ENCODE peak calls at places on chromosomes 16 and 17, in four cellular contexts. L is uterus, D is neuronal stem cell, O is mesenchymal stem cell. H is an unnamed sample. For H3K9me3, the result is how much of the 10 kb centered on the place peaks cover.

GRCh38 chr16:1470543-1471251 is 4.1 kb downstream of the CLCN7 start:
- DNase-seq in L (no peak), D (no peak), O (peak), H (no peak)

GRCh38 chr17:46930083-46930482 is 7.1 kb downstream of the GOSR2 start:
- DNase-seq in L (no peak), D (no peak), O (no peak), H (peak)

GRCh38 chr16:28531777-28532744 is 6.7 kb downstream of the NUPR1 start:
- DNase-seq in L (peak), D (peak), O (peak), H (peak)

GRCh38 chr17:22268214-22268911 is 576.0 kb downstream of the KCNJ18 start:
- DNase-seq in L (no peak), D (no peak), O (no peak), H (no peak)

GRCh38 chr16:84905965-84906460 is 86.2 kb downstream of the CRISPLD2 start:
- DNase-seq in L (no peak), D (no peak), O (no peak), H (no peak)

GRCh38 chr17:35969558-35970442 is 11.5 kb downstream of the CCL16 start:
- DNase-seq in L (peak), D (peak), O (peak), H (peak)

GRCh38 chr17:65099941-65100315 is 37.2 kb upstream of the RGS9 start:
- DNase-seq in L (no peak), D (no peak), O (peak), H (no peak)

GRCh38 chr16:79362312-79362970 is 238.1 kb downstream of the MAF start:
- DNase-seq in L (no peak), D (no peak), O (no peak), H (no peak)

GRCh38 chr16:74268372-74268782 is 28.2 kb upstream of the PSMD7 start:
- DNase-seq in L (no peak), D (no peak), O (no peak), H (no peak)

GRCh38 chr17:8681175-8681949 is 50.8 kb upstream of the MYH10 start:
- DNase-seq in L (peak), D (no peak), O (no peak), H (no peak)

GRCh38 chr17:11980813-11981212 is 16.5 kb downstream of the ZNF18 start:
- DNase-seq in L (no peak), D (no peak), O (peak), H (no peak)

DNA sequence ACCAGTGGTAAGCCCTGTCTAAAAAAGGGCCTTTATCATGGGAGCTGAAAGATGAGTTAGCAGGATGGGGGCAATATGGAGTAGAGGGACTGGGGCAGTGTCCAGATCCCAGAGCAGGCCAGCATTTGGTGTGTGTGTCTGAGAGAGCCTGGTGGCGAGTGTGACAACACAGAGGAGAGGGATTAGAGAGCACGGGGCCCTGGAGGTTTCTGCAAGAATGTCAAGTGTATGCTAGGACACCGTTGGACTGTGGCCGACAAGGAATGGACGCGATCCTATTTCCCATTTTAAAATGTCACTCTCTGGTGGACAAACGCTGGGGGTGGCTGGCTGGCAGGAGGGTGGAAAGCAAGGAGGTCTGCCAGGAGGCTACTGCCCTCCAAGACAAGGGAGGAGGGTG is 12.4 kb downstream of the TAC4 start:
- DNase-seq in L (no peak), D (no peak), O (no peak), H (no peak)
- H3K9me3 ChIP-seq in L (under half), D (under half), O (under half), H (under half)

GRCh38 chr17:74393323-74393942 is 26.1 kb downstream of the GPR142 start:
- DNase-seq in L (no peak), D (no peak), O (no peak), H (no peak)
- H3K4me3 ChIP-seq in L (no peak), D (no peak), O (no peak), H (no peak)

GRCh38 chr17:73142763-73143395 is 21.9 kb upstream of the SSTR2 start:
- DNase-seq in L (no peak), D (no peak), O (peak), H (no peak)

GRCh38 chr17:73151888-73152633 is 12.7 kb upstream of the SSTR2 start:
- DNase-seq in L (no peak), D (no peak), O (no peak), H (no peak)

GRCh38 chr17:73145641-73146040 is 19.2 kb upstream of the SSTR2 start:
- DNase-seq in L (no peak), D (no peak), O (no peak), H (no peak)

DNA sequence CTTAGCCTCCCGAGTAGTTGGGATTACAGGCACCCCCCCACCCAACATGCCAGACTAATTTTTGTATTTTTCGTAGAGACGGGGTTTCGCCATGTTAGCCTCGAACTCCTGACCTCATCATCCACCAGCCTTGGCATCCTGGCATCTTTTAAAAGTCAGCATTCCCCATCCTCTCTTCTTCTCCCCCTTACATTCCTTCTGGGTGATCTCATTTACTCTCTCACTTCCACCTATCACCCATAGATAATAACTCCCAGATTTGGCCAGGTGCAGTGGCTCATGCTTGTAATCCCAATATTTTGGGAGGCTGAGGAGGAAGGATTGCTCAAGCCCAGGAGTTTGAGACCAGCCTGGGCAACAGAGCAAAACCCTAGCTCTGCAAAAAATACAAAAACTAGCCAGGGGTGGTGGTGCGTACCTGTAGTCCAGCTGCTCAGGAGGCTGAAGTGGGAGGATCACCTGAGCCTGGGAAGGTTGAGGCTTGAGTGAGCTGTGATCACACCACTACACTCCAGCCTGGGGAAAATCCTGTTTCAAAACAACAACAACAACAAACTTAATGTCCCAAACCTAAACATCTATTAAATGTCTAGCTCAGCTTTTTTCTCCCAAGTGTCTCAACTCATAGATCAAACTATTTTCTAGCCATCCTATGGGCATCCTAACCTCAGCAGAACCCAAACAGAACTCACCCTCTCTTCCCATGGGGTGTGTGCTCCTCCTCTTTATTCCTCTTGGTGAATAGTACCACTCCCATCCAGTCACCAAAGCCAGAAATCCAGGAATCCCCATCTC is 16.1 kb upstream of the SSTR2 start:
- DNase-seq in L (no peak), D (no peak), O (no peak), H (no peak)
- H3K9me3 ChIP-seq in L (under half), D (under half), O (under half), H (under half)

DNA sequence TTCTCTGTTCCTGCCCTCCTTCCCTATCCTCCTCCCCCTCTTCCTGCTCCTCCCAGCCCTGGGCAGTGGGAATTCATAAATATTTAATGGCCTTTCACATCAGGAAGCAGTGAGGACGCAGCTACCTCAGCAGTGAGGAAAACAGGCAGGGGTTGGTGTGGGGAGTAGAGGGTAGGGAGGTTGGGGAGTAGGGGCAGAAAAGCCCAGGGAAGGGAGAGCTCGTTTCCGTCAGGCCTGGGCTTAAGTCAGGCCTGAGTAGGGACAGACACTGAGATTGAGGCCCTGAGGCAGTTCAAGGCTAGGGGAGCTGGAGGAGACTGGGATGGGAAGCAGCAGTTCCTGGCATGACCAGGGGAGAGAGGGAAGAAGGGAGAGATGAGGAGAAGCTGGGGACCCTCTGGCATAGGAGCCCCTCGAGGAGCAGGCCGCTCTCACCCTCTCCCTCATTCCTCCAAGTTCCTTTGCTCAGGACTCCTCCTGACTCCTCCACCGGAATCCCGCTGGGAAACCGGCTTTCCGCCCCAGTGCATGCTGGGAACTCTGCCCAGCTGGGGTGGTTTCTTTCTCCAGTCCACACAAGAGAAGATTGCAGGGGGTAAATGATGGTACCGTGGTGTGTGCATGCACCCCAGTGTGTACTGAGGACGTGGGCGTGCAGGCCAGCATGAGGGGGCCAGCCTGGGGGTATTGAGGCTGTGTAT is 6.2 kb downstream of the SAMD14 start:
- DNase-seq in L (no peak), D (no peak), O (peak), H (no peak)
- H3K4me3 ChIP-seq in L (no peak), D (peak), O (no peak), H (no peak)

DNA sequence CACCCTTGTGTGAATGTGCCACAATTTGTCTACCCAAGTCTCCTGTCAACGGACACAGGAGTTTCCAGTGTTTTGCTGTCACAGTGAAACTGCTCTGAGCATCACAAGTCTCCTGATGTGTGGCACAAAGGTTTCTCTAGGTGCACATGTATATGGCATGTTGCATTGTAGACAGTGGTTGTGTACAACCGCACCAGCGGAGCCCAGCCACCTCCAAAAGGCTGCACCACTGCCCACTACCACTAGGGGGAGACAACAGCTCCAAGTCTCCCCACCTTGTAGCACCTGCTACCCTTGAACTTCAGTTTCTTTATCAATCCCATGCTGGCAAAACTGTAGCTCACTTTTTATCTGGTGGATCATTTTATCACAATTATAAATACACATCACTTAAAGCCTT is 95.5 kb upstream of the ZNF469 start:
- DNase-seq in L (no peak), D (no peak), O (no peak), H (peak)
- H3K9me3 ChIP-seq in L (under half), D (under half), O (under half), H (under half)

DNA sequence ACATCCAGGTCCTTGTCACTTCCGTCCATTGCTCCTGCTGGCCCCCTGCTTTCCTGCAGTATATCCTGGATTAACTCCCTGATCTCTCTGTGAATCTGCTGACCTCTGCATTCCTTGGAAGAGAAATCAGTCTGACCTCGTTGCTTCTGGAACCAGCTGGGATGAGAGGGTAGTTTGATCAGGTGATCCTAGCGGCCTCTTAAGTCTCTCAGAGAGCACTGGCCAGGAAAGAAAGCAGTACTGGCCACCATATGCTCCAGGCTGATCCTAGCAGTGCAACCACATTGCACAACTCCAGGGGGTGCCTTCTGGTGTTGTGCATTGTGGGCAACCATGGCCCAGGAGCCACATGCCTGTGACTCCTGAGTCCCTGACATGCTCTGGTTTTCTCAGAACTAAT is 79.2 kb downstream of the ARHGAP23 start:
- DNase-seq in L (no peak), D (no peak), O (no peak), H (no peak)
- H3K4me3 ChIP-seq in L (no peak), D (no peak), O (no peak), H (no peak)

GRCh38 chr17:63361182-63361581 is 84.9 kb downstream of the CYB561 start:
- DNase-seq in L (no peak), D (no peak), O (no peak), H (no peak)
- H3K9me3 ChIP-seq in L (under half), D (under half), O (under half), H (under half)

GRCh38 chr16:58756650-58757332 is 22.7 kb upstream of the GOT2 start:
- DNase-seq in L (no peak), D (no peak), O (no peak), H (no peak)

GRCh38 chr16:58753711-58754134 is 19.6 kb upstream of the GOT2 start:
- DNase-seq in L (no peak), D (no peak), O (no peak), H (no peak)

DNA sequence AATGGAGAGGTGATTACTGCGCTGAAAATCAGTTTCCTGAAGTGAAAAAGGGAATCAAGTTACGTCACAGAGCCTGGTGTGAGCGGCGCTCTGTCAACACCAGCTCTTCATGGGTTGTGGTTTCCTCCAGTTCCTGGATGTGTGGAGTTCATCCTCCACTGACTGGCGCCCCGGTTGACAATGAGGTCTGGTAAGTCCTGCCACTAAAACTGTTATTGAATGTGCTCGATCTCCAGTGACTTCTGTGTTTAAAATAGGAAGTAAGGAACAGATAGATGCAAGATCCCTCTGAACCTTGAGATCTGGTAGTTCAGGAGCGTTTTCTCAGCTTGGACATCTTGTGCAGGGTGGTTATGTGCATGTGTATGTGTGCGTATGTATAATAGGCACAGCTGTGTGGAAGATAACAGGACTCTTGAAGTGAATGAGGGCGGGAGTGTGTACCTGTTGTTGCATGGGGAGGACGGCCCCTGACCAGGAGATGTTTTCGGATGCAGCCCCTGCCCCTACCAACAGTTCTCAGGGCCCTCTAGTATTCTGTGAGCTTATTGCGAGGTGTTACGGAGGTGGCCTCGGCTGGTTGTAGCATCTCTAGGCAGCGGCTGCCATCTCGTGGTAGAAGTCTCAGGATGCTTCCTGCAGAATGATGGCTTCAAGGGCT is 22.0 kb upstream of the GOT2 start:
- DNase-seq in L (peak), D (peak), O (peak), H (peak)
- H3K4me3 ChIP-seq in L (no peak), D (no peak), O (no peak), H (no peak)

GRCh38 chr16:31745900-31746299 is 127.7 kb upstream of the ZNF267 start:
- DNase-seq in L (no peak), D (no peak), O (no peak), H (no peak)
- H3K9me3 ChIP-seq in L (half or more), D (half or more), O (half or more), H (under half)

GRCh38 chr17:81576621-81577277 is 24.6 kb upstream of the FAAP100 start:
- DNase-seq in L (no peak), D (no peak), O (peak), H (peak)
- H3K4me3 ChIP-seq in L (no peak), D (no peak), O (peak), H (no peak)

H was measured in HAP-1.